ENCODE peak calls at places on chromosomes 3 and 15, in four cellular contexts. X is left ventricle myocardium inferior, S is coronary artery, Q is B cell. R is an unnamed sample.

GRCh38 chr15:73931441-73931840 is 5.2 kb downstream of the LOXL1 start:
- DNase-seq in X (peak), S (no peak), Q (no peak), R (no peak)

GRCh38 chr3:87435926-87436630 is 159.7 kb upstream of the POU1F1 start:
- DNase-seq in S (no peak), X (no peak), Q (no peak), R (no peak)

GRCh38 chr3:61646360-61646759 is 85.0 kb downstream of the PTPRG start:
- DNase-seq in Q (no peak), X (no peak), S (no peak), R (no peak)

GRCh38 chr3:155585384-155585783 is 159.5 kb downstream of the PLCH1 start:
- DNase-seq in Q (no peak), S (no peak), X (no peak), R (no peak)

GRCh38 chr15:29844290-29844903 is 22.1 kb upstream of the TJP1 start:
- DNase-seq in Q (no peak), S (no peak), X (no peak), R (no peak)

GRCh38 chr3:43024183-43024865 is 45.2 kb downstream of the GASK1A start:
- DNase-seq in X (no peak), Q (no peak), S (peak), R (peak)

GRCh38 chr15:58731756-58732535 is 17.6 kb downstream of the ADAM10 start:
- DNase-seq in X (no peak), S (no peak), Q (no peak), R (no peak)

GRCh38 chr3:57784089-57784735 is 28.1 kb downstream of the SLMAP start:
- DNase-seq in Q (no peak), X (no peak), S (no peak), R (no peak)

GRCh38 chr15:91917991-91918390 is 64.5 kb downstream of the SLCO3A1 start:
- DNase-seq in Q (no peak), X (no peak), S (no peak), R (no peak)

GRCh38 chr15:68820205-68820588 is 498 bp downstream of the ANP32A start:
- DNase-seq in Q (peak), X (peak), S (no peak), R (peak)

GRCh38 chr3:114078126-114078525 is 21.6 kb downstream of the QTRT2 start:
- DNase-seq in X (no peak), Q (no peak), S (no peak), R (no peak)

GRCh38 chr15:39597751-39598185 is 16.9 kb downstream of the THBS1 start:
- DNase-seq in S (no peak), X (no peak), Q (no peak), R (no peak)

GRCh38 chr15:35606345-35606744 is 60.4 kb upstream of the DPH6 start:
- DNase-seq in Q (no peak), S (no peak), X (no peak), R (no peak)

GRCh38 chr3:877001-877400 is 215.8 kb upstream of the CNTN6 start:
- DNase-seq in S (no peak), X (no peak), Q (no peak), R (no peak)

GRCh38 chr3:172848910-172849309 is 98.4 kb downstream of the ECT2 start:
- DNase-seq in X (no peak), S (no peak), Q (no peak), R (no peak)

GRCh38 chr3:23874359-23875120 is 42.2 kb downstream of the NKIRAS1 start:
- DNase-seq in Q (no peak), X (no peak), S (no peak), R (no peak)

GRCh38 chr15:40891810-40892448 is 2.3 kb upstream of the VPS18 start:
- DNase-seq in X (no peak), S (no peak), Q (no peak), R (no peak)

GRCh38 chr15:49063402-49064280 is 17.4 kb upstream of the SECISBP2L start:
- DNase-seq in X (no peak), S (no peak), Q (no peak), R (no peak)

GRCh38 chr15:45522179-45522930 is at the start of gene SLC30A4:
- DNase-seq in X (peak), Q (peak), S (peak), R (peak)

GRCh38 chr3:159938712-159939111 is 49.9 kb upstream of the IL12A start:
- DNase-seq in X (no peak), S (no peak), Q (no peak), R (no peak)

GRCh38 chr15:90364251-90364650 is 12.2 kb downstream of the ZNF774 start:
- DNase-seq in S (no peak), Q (no peak), X (no peak), R (no peak)

GRCh38 chr3:120274739-120275167 is 10.3 kb downstream of the GPR156 start:
- DNase-seq in X (peak), S (no peak), Q (no peak), R (no peak)

GRCh38 chr3:105899528-105899927 is 30.7 kb upstream of the CBLB start:
- DNase-seq in X (no peak), S (no peak), Q (no peak), R (no peak)

GRCh38 chr3:194275231-194275671 is 75.9 kb downstream of the CPN2 start:
- DNase-seq in Q (no peak), S (peak), X (no peak), R (no peak)

GRCh38 chr3:45199837-45200648 is 26.0 kb downstream of the TMEM158 start:
- DNase-seq in Q (no peak), S (no peak), X (no peak), R (no peak)

GRCh38 chr15:96353378-96353930 is 23.0 kb downstream of the NR2F2 start:
- DNase-seq in X (no peak), Q (no peak), S (no peak), R (no peak)

GRCh38 chr15:92624401-92624991 is 31.1 kb downstream of the FAM174B start:
- DNase-seq in S (no peak), Q (no peak), X (peak), R (no peak)

GRCh38 chr15:40253179-40253790 is 14.4 kb downstream of the PAK6 start:
- DNase-seq in Q (peak), X (no peak), S (no peak), R (no peak)

DNA sequence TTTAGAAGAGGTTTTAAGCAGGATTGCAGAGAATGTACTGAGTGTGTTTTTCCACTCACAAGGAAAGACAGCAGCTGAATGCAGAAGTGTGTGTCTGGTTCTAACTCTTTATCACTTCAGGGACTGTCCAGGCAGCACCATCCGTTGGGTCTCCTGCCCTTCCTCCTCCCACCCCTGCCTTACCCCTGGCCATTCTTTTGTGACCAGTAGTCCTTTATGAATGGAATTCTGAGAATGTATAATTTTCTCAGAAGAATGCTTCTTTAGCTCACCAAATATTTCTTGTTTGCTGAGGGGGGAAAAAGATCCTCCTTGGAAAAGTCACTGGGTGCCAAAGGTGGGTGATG is 70.8 kb downstream of the IGF1R start:
- DNase-seq in X (no peak), Q (no peak), S (no peak), R (no peak)
- TF ChIP-seq CTCF in X (no peak), Q (no peak), S (no peak), R (no peak)

GRCh38 chr3:104598848-104599501 is 767.7 kb upstream of the ALCAM start:
- DNase-seq in Q (no peak), X (no peak), S (no peak), R (no peak)

GRCh38 chr3:104596054-104596453 is 770.7 kb upstream of the ALCAM start:
- DNase-seq in Q (no peak), X (no peak), S (no peak), R (no peak)

GRCh38 chr3:104594491-104594890 is 772.2 kb upstream of the ALCAM start:
- DNase-seq in Q (no peak), S (no peak), X (no peak), R (no peak)

DNA sequence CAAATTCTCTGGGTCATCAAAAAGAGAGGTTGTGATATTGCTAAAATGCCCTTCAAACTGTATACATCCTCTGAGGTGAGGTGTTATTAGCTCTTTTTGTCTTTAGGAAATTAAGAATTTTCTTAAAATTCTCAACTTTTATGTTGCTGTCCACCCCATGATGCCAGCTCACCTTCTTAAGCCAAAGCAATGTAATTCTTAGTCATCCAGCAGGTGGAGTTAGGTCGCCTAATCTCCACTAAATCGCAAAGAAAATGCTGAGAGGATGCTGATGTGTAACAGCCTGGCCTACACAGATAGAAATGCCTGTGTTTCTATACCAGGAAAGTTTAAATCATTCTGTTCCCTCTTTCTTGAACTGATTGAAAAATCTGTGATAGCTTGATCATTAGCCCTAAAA is 770.2 kb upstream of the ALCAM start:
- DNase-seq in S (no peak), Q (peak), X (no peak), R (no peak)
- TF ChIP-seq CTCF in S (no peak), Q (peak), X (peak), R (peak)

GRCh38 chr3:131388400-131388799 is 6.8 kb downstream of the NUDT16 start:
- DNase-seq in Q (no peak), S (no peak), X (no peak), R (no peak)
- TF ChIP-seq CTCF in Q (no peak), S (no peak), X (no peak), R (no peak)

GRCh38 chr3:12286927-12287726 is 1.7 kb upstream of the PPARG start:
- DNase-seq in X (peak), S (no peak), Q (no peak), R (no peak)
- TF ChIP-seq CTCF in X (peak), S (no peak), Q (no peak), R (peak)

GRCh38 chr3:132735589-132735988 is 13.4 kb upstream of the NPHP3 start:
- DNase-seq in S (no peak), Q (no peak), X (no peak), R (no peak)
- TF ChIP-seq CTCF in S (no peak), Q (no peak), X (no peak), R (no peak)

GRCh38 chr3:89847955-89848354 is 740.5 kb downstream of the EPHA3 start:
- DNase-seq in Q (no peak), S (no peak), X (no peak), R (no peak)

DNA sequence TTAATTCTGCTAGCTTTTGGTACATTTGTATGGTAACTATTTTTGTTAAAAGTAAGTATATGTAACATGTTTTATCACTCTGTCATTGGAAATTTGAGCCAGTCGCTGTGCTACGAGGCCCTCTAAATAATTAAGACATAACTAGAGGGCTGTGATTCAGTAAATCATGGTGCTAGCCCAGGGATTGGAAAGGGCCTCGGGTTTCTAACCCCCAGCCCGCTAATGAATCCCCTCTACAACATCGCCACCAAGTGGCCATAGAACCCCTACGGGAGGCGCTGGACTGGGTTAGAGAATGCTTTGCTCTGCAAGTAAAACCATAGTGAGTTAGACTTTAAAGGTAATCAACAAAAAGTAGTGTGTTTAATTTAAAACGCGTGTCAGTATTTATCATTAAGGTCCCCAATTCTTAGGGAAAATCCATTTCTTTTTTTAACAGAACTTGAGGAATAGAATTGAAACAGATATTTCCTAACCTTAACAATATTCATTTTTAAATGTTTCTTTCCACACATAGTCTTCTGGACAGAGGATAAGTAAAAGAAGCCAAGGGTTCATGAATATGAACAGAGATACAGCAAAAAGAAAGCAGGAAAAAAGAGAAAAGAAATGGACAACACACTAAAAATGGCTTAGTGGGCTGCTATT is 744.7 kb downstream of the EPHA3 start:
- DNase-seq in X (no peak), S (no peak), Q (no peak), R (peak)
- TF ChIP-seq CTCF in X (peak), S (no peak), Q (no peak), R (peak)

DNA sequence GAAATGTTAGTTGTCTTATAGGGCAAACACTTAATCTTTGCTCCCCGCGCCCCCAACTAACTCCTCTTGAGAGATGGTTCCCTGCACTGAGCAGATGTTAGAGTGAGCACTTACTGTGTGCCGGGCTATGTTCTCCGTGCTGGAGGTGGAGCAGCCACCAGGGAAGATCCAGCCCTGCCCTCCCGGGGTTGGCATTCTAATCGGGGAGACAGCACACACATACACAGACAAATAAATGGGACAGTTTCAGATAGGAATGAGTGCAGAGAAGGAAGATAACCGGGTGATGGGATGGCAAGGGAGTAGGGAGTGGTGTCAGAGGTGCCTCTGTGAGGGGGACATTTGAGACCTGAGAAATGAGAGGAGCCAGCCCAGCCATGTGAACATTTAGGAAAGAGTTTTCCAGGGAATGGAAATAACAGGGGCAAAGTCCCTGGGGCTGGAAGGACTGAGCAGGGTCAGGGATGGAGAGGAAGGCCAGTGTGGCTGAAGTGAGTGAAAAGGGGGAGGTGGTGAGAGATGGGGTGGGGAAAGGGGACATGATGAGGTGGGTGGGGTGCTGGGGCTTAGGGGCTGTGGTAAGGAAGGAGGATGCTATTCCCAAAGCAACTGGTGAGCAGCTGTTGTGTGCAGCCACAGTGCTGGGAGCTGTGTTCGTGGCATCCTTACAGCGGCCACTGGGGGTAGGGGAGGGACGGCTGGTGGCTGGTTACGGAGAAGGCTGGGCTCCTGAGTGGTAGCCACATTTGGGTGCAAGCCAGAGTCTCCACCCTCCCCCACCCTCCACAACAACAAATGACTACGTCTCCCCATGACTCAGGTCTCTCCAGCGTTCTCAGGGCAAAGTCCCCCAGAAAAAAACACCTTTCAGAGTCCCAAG is 15.4 kb upstream of the FGD5 start:
- DNase-seq in Q (no peak), X (peak), S (peak), R (no peak)
- TF ChIP-seq CTCF in Q (no peak), X (peak), S (no peak), R (no peak)

DNA sequence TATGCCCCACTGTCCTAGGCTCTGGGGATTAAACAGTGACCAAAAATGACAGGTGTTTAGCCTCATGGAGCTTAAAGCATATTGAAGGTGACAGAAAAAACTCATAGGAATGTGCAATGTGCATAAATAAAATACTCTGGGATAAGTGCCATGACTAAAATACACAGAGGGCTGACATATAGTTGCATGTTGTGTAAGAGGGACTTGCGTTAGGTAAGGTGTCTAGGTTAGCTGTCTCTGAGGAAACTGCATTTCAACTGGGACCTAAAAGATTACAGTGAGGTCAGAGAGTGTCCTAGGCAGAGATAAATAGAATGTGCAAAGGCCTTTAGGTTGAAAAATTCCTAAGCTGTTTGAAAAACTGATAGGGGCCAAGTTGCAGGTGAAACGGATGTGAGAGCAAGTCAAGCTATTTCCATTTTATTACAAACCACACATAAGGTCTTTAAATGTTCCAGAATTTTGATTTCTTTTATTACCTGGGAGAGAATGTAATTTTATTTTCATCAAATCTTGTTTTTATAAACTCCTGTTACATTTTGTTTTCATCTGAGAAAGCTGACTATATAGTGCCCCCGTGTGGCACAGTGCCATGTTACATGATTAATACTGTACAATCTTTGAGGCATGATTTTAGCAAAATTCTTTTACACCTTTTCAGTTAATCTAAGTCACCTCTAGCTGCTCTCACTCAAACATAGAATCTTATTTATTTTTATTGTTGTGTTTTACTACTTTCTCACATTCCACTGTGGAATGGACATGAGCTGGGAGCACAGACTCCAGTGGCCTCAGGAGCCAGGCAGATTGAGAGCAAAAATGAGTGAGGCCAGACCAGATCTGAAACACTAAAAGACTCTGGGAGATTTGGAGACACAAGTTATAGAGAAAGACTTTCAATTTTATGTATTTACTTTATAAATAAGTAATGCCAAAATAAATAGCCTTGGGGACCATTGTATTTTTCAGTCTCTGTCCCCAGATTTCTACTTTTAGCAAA is 259.6 kb upstream of the ZNF717 start:
- DNase-seq in S (no peak), X (no peak), Q (no peak), R (no peak)
- TF ChIP-seq CTCF in S (peak), X (peak), Q (peak), R (peak)

DNA sequence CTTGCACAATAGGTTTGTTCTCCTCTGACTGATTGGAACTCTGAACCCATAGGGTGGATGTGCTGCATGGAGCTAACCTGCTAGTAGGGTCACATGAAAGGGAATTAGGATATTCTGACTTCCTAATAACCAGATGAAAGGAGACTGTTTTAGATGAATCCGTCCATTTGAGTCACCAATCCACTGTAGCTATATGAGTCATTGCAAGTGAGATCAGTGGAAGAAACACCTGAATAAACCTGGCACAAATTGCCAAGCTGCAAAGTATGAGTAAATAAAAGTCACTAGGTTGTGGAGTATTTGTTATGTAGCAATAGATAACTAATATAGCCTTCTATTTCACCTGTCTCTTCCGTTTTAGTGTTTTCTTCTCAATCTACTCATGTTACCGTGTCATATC is 584.4 kb downstream of the PDCD6IP start:
- DNase-seq in X (no peak), Q (no peak), S (no peak), R (no peak)
- TF ChIP-seq CTCF in X (no peak), Q (no peak), S (no peak), R (no peak)